ENCODE peak calls at places on chromosomes 13 and 19, in four cellular contexts. One of them, this sample, is unnamed.
A peak's percentile ranks its signal among the peaks of the same experiment; 100 is the strongest.

GRCh38 chr19:21482863-21483276 is 22.5 kb upstream of the ZNF429 start:
- DNase-seq in Peyer's patch: peak; percentile 23
- DNase-seq in NT2/D1: peak; percentile 38
- DNase-seq in ovary: peak; percentile 81
- DNase-seq in this sample: peak; percentile 72

GRCh38 chr13:48708764-48709163 is 55.0 kb downstream of the CYSLTR2 start:
- DNase-seq in Peyer's patch: no peak
- DNase-seq in NT2/D1: no peak
- DNase-seq in ovary: no peak
- DNase-seq in this sample: no peak

GRCh38 chr19:35216026-35216832 is 12.3 kb downstream of the FAM187B start:
- DNase-seq in NT2/D1: no peak
- DNase-seq in Peyer's patch: no peak
- DNase-seq in ovary: no peak
- DNase-seq in this sample: no peak

GRCh38 chr19:41309225-41310030 is 544 bp upstream of the CCDC97 start:
- DNase-seq in NT2/D1: no peak
- DNase-seq in Peyer's patch: no peak
- DNase-seq in ovary: no peak
- DNase-seq in this sample: no peak

GRCh38 chr13:99392126-99392805 is 85.1 kb upstream of the GPR183 start:
- DNase-seq in NT2/D1: no peak
- DNase-seq in Peyer's patch: no peak
- DNase-seq in ovary: no peak
- DNase-seq in this sample: no peak

GRCh38 chr13:112117258-112117954 is 50.5 kb downstream of the SOX1 start:
- DNase-seq in NT2/D1: no peak
- DNase-seq in Peyer's patch: no peak
- DNase-seq in ovary: no peak
- DNase-seq in this sample: no peak

GRCh38 chr19:55369651-55370304 is 485 bp downstream of the IL11 start:
- DNase-seq in ovary: no peak
- DNase-seq in Peyer's patch: no peak
- DNase-seq in NT2/D1: peak; percentile 49
- DNase-seq in this sample: peak; percentile 78

GRCh38 chr13:76832258-76832988 is 53.8 kb downstream of the KCTD12 start:
- DNase-seq in NT2/D1: no peak
- DNase-seq in Peyer's patch: no peak
- DNase-seq in ovary: no peak
- DNase-seq in this sample: no peak

GRCh38 chr19:35140898-35141626 is 2.0 kb upstream of the FXYD7 start:
- DNase-seq in NT2/D1: peak; percentile 63
- DNase-seq in ovary: peak; percentile 93
- DNase-seq in Peyer's patch: peak; percentile 94
- DNase-seq in this sample: peak; percentile 98

DNA sequence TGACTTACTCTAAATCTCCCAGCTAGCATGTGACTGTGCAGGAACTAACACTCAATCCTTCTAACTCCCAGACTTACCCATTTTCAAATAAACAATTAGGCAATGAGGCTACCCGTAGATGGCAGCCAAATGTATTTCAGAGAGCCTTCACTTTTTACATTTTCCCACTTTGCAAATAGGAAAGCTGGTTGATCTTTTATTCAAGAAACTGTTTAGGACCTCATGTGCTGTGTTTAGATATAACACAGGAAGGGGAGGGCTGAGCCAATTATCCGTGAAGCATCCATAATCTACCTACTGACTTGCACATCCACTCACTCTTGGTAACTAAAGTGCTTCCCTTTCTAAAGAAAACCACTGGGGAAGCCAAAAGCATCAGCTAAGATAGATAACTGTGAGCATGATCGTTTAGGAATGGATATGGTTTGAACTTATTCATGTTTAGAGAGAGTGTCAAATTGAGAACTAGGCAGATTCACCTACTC is 33.4 kb downstream of the MBNL2 start:
- DNase-seq in NT2/D1: no peak
- DNase-seq in ovary: no peak
- DNase-seq in Peyer's patch: no peak
- DNase-seq in this sample: no peak
- H3K4me1 ChIP-seq in NT2/D1: no peaks in the 10 kb centered on the region
- H3K4me1 ChIP-seq in ovary: peaks cover 37% of the 10 kb centered on the region
- H3K4me1 ChIP-seq in Peyer's patch: peaks cover 5% of the 10 kb centered on the region
- H3K4me1 ChIP-seq in this sample: peaks cover 47% of the 10 kb centered on the region

GRCh38 chr19:2618611-2619010 is 83.9 kb downstream of the GNG7 start:
- DNase-seq in NT2/D1: no peak
- DNase-seq in ovary: no peak
- DNase-seq in Peyer's patch: peak; percentile 86
- DNase-seq in this sample: no peak

GRCh38 chr19:2615782-2616181 is 86.7 kb downstream of the GNG7 start:
- DNase-seq in NT2/D1: no peak
- DNase-seq in ovary: no peak
- DNase-seq in Peyer's patch: no peak
- DNase-seq in this sample: no peak

GRCh38 chr19:2619076-2619475 is 83.4 kb downstream of the GNG7 start:
- DNase-seq in Peyer's patch: no peak
- DNase-seq in NT2/D1: no peak
- DNase-seq in ovary: no peak
- DNase-seq in this sample: no peak

GRCh38 chr19:2617393-2618165 is 84.9 kb downstream of the GNG7 start:
- DNase-seq in ovary: no peak
- DNase-seq in Peyer's patch: no peak
- DNase-seq in NT2/D1: no peak
- DNase-seq in this sample: peak; percentile 42

GRCh38 chr19:2616741-2617392 is 85.6 kb downstream of the GNG7 start:
- DNase-seq in ovary: no peak
- DNase-seq in NT2/D1: no peak
- DNase-seq in Peyer's patch: peak; percentile 68
- DNase-seq in this sample: peak; percentile 17
- H3K4me1 ChIP-seq in ovary: no peaks in the 10 kb centered on the region
- H3K4me1 ChIP-seq in NT2/D1: peaks cover 11% of the 10 kb centered on the region
- H3K4me1 ChIP-seq in Peyer's patch: peaks cover 35% of the 10 kb centered on the region
- H3K4me1 ChIP-seq in this sample: no peaks in the 10 kb centered on the region

GRCh38 chr13:43030548-43030947 is 7.2 kb downstream of the DNAJC15 start:
- DNase-seq in Peyer's patch: no peak
- DNase-seq in NT2/D1: no peak
- DNase-seq in ovary: no peak
- DNase-seq in this sample: no peak
- H3K4me1 ChIP-seq in Peyer's patch: peaks cover 8% of the 10 kb centered on the region
- H3K4me1 ChIP-seq in NT2/D1: no peaks in the 10 kb centered on the region
- H3K4me1 ChIP-seq in ovary: no peaks in the 10 kb centered on the region
- H3K4me1 ChIP-seq in this sample: peaks cover 5% of the 10 kb centered on the region

GRCh38 chr13:20547479-20547908 is 19.5 kb upstream of the IFT88 start:
- DNase-seq in NT2/D1: no peak
- DNase-seq in ovary: no peak
- DNase-seq in Peyer's patch: no peak
- DNase-seq in this sample: no peak

GRCh38 chr13:20544186-20544914 is 18.7 kb upstream of the CRYL1 start:
- DNase-seq in Peyer's patch: no peak
- DNase-seq in NT2/D1: no peak
- DNase-seq in ovary: no peak
- DNase-seq in this sample: no peak

GRCh38 chr13:20550799-20551198 is 16.2 kb upstream of the IFT88 start:
- DNase-seq in ovary: no peak
- DNase-seq in NT2/D1: no peak
- DNase-seq in Peyer's patch: no peak
- DNase-seq in this sample: no peak

GRCh38 chr13:20546559-20546958 is 20.4 kb upstream of the IFT88 start:
- DNase-seq in ovary: no peak
- DNase-seq in NT2/D1: no peak
- DNase-seq in Peyer's patch: no peak
- DNase-seq in this sample: no peak
- H3K4me1 ChIP-seq in ovary: no peaks in the 10 kb centered on the region
- H3K4me1 ChIP-seq in NT2/D1: no peaks in the 10 kb centered on the region
- H3K4me1 ChIP-seq in Peyer's patch: no peaks in the 10 kb centered on the region
- H3K4me1 ChIP-seq in this sample: no peaks in the 10 kb centered on the region

DNA sequence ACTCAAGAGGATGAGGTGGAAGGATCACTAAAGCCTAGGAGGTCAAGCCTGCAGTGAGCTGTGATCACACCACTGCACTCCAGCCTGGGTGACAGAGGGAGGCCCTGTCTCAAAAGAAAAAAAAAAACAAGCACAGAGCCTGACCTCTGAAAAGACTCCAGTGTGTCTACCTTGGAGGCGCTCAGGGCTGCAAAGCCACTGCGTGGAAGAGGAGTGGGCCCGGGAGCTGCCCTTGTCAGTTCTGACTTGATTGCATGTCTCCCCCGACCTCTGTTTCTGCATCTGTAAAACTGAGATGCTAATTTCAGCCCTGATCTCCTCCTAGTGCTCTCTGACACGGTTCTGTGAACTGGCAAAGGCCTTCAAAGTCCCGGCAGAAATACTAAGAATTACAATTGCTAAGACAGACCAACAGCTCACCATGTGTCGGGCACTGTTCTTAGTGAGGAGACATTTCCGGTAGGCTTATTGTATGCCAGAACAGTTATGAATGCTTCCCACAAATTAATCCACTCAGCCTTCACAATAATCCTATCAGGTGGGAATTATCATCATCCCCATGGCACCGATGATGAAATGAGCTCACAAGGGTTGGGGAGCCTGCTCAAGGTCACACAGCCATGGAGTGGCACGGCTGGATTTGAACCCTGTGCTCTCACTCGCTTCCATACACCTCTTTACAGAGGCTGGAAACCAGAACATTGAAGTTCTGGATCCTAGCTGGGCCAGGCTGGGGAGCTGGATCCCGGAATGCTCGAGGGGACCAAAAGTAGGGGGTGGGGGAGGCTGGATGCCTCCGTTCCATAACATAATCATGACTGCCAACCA is 3.5 kb downstream of the AKT2 start:
- DNase-seq in Peyer's patch: no peak
- DNase-seq in ovary: no peak
- DNase-seq in NT2/D1: no peak
- DNase-seq in this sample: no peak
- H3K4me1 ChIP-seq in Peyer's patch: peaks cover 31% of the 10 kb centered on the region
- H3K4me1 ChIP-seq in ovary: peaks cover 59% of the 10 kb centered on the region
- H3K4me1 ChIP-seq in NT2/D1: peaks cover 24% of the 10 kb centered on the region
- H3K4me1 ChIP-seq in this sample: peaks cover 45% of the 10 kb centered on the region

GRCh38 chr13:97249093-97249787 is 27.1 kb downstream of the MBNL2 start:
- DNase-seq in Peyer's patch: no peak
- DNase-seq in ovary: no peak
- DNase-seq in NT2/D1: no peak
- DNase-seq in this sample: no peak
- H3K4me1 ChIP-seq in Peyer's patch: no peaks in the 10 kb centered on the region
- H3K4me1 ChIP-seq in ovary: peaks cover 16% of the 10 kb centered on the region
- H3K4me1 ChIP-seq in NT2/D1: no peaks in the 10 kb centered on the region
- H3K4me1 ChIP-seq in this sample: peaks cover 42% of the 10 kb centered on the region

GRCh38 chr19:3670796-3671679 is 29.2 kb downstream of the PIP5K1C start:
- DNase-seq in ovary: peak; percentile 93
- DNase-seq in Peyer's patch: no peak
- DNase-seq in NT2/D1: no peak
- DNase-seq in this sample: peak; percentile 74

GRCh38 chr19:3672993-3673392 is 27.3 kb downstream of the PIP5K1C start:
- DNase-seq in ovary: no peak
- DNase-seq in Peyer's patch: no peak
- DNase-seq in NT2/D1: no peak
- DNase-seq in this sample: no peak

GRCh38 chr19:3670258-3670795 is 29.9 kb downstream of the PIP5K1C start:
- DNase-seq in Peyer's patch: no peak
- DNase-seq in NT2/D1: no peak
- DNase-seq in ovary: peak; percentile 87
- DNase-seq in this sample: no peak

GRCh38 chr19:3672575-3672948 is 27.7 kb downstream of the PIP5K1C start:
- DNase-seq in Peyer's patch: no peak
- DNase-seq in NT2/D1: no peak
- DNase-seq in ovary: no peak
- DNase-seq in this sample: no peak

GRCh38 chr19:3671680-3672574 is 28.3 kb downstream of the PIP5K1C start:
- DNase-seq in NT2/D1: no peak
- DNase-seq in ovary: peak; percentile 60
- DNase-seq in Peyer's patch: no peak
- DNase-seq in this sample: no peak
- H3K4me1 ChIP-seq in NT2/D1: peaks cover 48% of the 10 kb centered on the region
- H3K4me1 ChIP-seq in ovary: peaks cover 16% of the 10 kb centered on the region
- H3K4me1 ChIP-seq in Peyer's patch: peaks cover 13% of the 10 kb centered on the region
- H3K4me1 ChIP-seq in this sample: no peaks in the 10 kb centered on the region

DNA sequence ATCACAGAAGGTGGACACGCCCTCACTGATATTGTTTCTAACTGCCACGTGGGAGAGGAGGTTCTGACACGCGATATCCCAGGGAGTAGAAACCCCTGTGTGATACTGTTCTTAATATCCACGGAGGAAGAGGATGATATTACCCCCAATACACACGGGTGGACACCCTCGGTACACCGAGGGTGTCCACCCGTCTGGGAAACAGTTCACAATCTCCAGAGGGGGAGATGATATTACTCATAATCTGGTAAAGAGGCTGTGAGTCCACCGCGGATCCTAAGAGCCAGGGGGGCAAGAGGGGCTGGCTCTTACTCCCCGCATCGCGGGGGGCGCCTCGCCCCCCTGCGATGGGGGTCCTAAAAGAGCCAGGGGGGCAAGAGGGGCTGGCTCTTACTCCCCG is 29.6 kb upstream of the RGCC start:
- DNase-seq in ovary: no peak
- DNase-seq in NT2/D1: no peak
- DNase-seq in Peyer's patch: no peak
- DNase-seq in this sample: no peak
- H3K4me1 ChIP-seq in ovary: no peaks in the 10 kb centered on the region
- H3K4me1 ChIP-seq in NT2/D1: no peaks in the 10 kb centered on the region
- H3K4me1 ChIP-seq in Peyer's patch: no peaks in the 10 kb centered on the region
- H3K4me1 ChIP-seq in this sample: no peaks in the 10 kb centered on the region

DNA sequence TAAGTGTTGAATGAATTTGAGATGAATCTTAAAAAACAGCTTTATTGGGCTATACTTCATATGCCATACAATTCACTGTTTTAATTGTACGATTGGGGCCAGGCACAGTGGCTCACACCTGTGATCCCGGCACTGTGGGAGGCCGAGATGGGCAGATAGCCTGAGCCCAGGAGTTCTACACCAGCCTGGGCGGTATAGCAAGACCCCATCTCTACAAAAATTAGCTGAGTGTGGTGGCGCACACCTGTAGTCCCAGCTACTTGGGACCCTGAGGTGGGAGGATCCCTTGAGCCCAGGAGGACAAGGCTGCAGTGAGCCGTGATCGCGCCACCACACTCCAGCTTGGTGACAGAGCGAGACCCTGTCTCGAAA is 10.3 kb downstream of the ARID3A start:
- DNase-seq in NT2/D1: no peak
- DNase-seq in ovary: no peak
- DNase-seq in Peyer's patch: no peak
- DNase-seq in this sample: no peak
- H3K4me1 ChIP-seq in NT2/D1: peaks cover 8% of the 10 kb centered on the region
- H3K4me1 ChIP-seq in ovary: peaks cover 26% of the 10 kb centered on the region
- H3K4me1 ChIP-seq in Peyer's patch: peaks cover 13% of the 10 kb centered on the region
- H3K4me1 ChIP-seq in this sample: peaks cover 37% of the 10 kb centered on the region